ENCODE peak calls at places on chromosomes 2 and 18, in five cellular contexts. Z, J, D, W and N are unnamed samples.

GRCh38 chr18:49022311-49023280 is 71.8 kb upstream of the SMAD7 start:
- DNase-seq in Z (peak), J (peak), D (no peak), W (peak), N (no peak)

GRCh38 chr18:76131738-76132137 is 363.3 kb downstream of the ZNF516 start:
- DNase-seq in Z (no peak), J (no peak), D (no peak), W (no peak), N (no peak)

GRCh38 chr2:164609790-164610189 is 11.5 kb downstream of the GRB14 start:
- DNase-seq in Z (no peak), J (no peak), D (no peak), W (no peak), N (no peak)

GRCh38 chr2:32884346-32884745 is 62.4 kb upstream of the LTBP1 start:
- DNase-seq in Z (no peak), J (no peak), D (no peak), W (no peak), N (no peak)

GRCh38 chr2:177738461-177739234 is 333.9 kb downstream of the PDE11A start:
- DNase-seq in Z (no peak), J (no peak), D (no peak), W (no peak), N (no peak)

GRCh38 chr2:10389596-10389995 is 58.5 kb downstream of the ODC1 start:
- DNase-seq in Z (no peak), J (no peak), D (peak), W (peak), N (no peak)

GRCh38 chr2:147792966-147793617 is 51.7 kb upstream of the ACVR2A start:
- DNase-seq in Z (no peak), J (no peak), D (peak), W (no peak), N (no peak)

GRCh38 chr2:103008586-103008985 is 246.8 kb downstream of the TMEM182 start:
- DNase-seq in Z (no peak), J (no peak), D (no peak), W (no peak), N (no peak)

GRCh38 chr2:227462463-227462951 is 9.4 kb upstream of the AGFG1 start:
- DNase-seq in Z (peak), J (peak), D (no peak), W (no peak), N (no peak)

GRCh38 chr2:106161938-106162814 is 31.9 kb downstream of the UXS1 start:
- DNase-seq in Z (peak), J (no peak), D (peak), W (no peak), N (no peak)

GRCh38 chr2:49175831-49176230 is 21.5 kb upstream of the FSHR start:
- DNase-seq in Z (no peak), J (no peak), D (no peak), W (no peak), N (no peak)

GRCh38 chr2:31365834-31366505 is 48.6 kb downstream of the XDH start:
- DNase-seq in Z (no peak), J (no peak), D (no peak), W (no peak), N (no peak)

GRCh38 chr2:81981616-81982015 is 1677.1 kb upstream of the LRRTM1 start:
- DNase-seq in Z (no peak), J (no peak), D (no peak), W (no peak), N (no peak)

GRCh38 chr2:96404446-96405373 is 69.1 kb downstream of the NCAPH start:
- DNase-seq in Z (peak), J (no peak), D (no peak), W (no peak), N (no peak)

GRCh38 chr2:27353762-27354596 is 2.6 kb downstream of the GTF3C2 start:
- DNase-seq in Z (peak), J (no peak), D (no peak), W (no peak), N (no peak)

GRCh38 chr18:23280844-23281243 is 145.6 kb downstream of the CABLES1 start:
- DNase-seq in Z (no peak), J (no peak), D (no peak), W (no peak), N (no peak)

GRCh38 chr2:214543386-214543955 is 132.6 kb downstream of the VWC2L start:
- DNase-seq in Z (peak), J (no peak), D (peak), W (no peak), N (peak)

GRCh38 chr2:86296947-86297346 is 40.5 kb downstream of the REEP1 start:
- DNase-seq in Z (no peak), J (no peak), D (no peak), W (no peak), N (no peak)

GRCh38 chr2:150465703-150466569 is 21.5 kb downstream of the RND3 start:
- DNase-seq in Z (no peak), J (no peak), D (peak), W (no peak), N (no peak)

GRCh38 chr2:225889452-225889851 is 489.9 kb downstream of the NYAP2 start:
- DNase-seq in Z (peak), J (no peak), D (peak), W (no peak), N (no peak)

GRCh38 chr18:35998967-35999366 is 26.5 kb downstream of the RMP24 start:
- DNase-seq in Z (no peak), J (no peak), D (no peak), W (no peak), N (no peak)

GRCh38 chr2:186903183-186903582 is 54.2 kb upstream of the ZSWIM2 start:
- DNase-seq in Z (no peak), J (no peak), D (peak), W (no peak), N (no peak)

GRCh38 chr2:229431331-229431954 is 160.4 kb upstream of the PID1 start:
- DNase-seq in Z (peak), J (no peak), D (peak), W (no peak), N (no peak)

GRCh38 chr2:203759692-203760365 is 53.4 kb downstream of the CD28 start:
- DNase-seq in Z (peak), J (no peak), D (peak), W (no peak), N (no peak)
- H3K4me3 ChIP-seq in Z (peak), J (no peak), D (no peak), W (no peak), N (no peak)

GRCh38 chr18:70135604-70136003 is 69.9 kb downstream of the RTTN start:
- DNase-seq in Z (no peak), J (no peak), D (no peak), W (no peak), N (no peak)

GRCh38 chr18:70128271-70128670 is 77.2 kb downstream of the RTTN start:
- DNase-seq in Z (no peak), J (no peak), D (no peak), W (no peak), N (no peak)

GRCh38 chr18:70127307-70127828 is 78.1 kb downstream of the RTTN start:
- DNase-seq in Z (no peak), J (no peak), D (no peak), W (no peak), N (no peak)

DNA sequence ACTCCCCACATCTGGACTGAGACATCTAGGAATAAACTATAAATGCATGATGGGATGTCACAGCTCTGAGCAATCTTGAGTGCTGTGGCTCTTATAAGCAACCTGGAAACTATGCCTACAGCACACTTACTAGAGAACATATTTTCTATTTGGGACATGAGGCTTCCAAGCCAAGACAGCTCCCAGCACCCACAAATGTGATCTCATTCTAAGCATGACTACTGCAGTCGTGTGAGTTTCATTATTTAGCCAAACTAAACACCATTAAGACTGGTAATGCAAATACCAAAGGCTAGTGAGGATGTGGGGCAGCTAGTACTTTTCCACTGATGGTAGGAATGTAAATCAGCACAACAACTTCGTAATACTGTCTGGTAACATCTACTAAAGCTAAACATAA is 72.5 kb downstream of the RTTN start:
- DNase-seq in Z (no peak), J (no peak), D (peak), W (no peak), N (no peak)
- H3K4me3 ChIP-seq in Z (no peak), J (no peak), D (peak), W (no peak), N (no peak)

GRCh38 chr2:240250150-240250984 is 109.9 kb upstream of the OTOS start:
- DNase-seq in Z (peak), J (peak), D (no peak), W (peak), N (no peak)

GRCh38 chr2:240251848-240252190 is 111.4 kb upstream of the OTOS start:
- DNase-seq in Z (no peak), J (peak), D (no peak), W (no peak), N (no peak)

GRCh38 chr2:240249423-240250149 is 109.1 kb upstream of the OTOS start:
- DNase-seq in Z (peak), J (peak), D (no peak), W (no peak), N (no peak)

GRCh38 chr2:240252191-240252871 is 111.9 kb upstream of the OTOS start:
- DNase-seq in Z (peak), J (peak), D (no peak), W (no peak), N (no peak)

DNA sequence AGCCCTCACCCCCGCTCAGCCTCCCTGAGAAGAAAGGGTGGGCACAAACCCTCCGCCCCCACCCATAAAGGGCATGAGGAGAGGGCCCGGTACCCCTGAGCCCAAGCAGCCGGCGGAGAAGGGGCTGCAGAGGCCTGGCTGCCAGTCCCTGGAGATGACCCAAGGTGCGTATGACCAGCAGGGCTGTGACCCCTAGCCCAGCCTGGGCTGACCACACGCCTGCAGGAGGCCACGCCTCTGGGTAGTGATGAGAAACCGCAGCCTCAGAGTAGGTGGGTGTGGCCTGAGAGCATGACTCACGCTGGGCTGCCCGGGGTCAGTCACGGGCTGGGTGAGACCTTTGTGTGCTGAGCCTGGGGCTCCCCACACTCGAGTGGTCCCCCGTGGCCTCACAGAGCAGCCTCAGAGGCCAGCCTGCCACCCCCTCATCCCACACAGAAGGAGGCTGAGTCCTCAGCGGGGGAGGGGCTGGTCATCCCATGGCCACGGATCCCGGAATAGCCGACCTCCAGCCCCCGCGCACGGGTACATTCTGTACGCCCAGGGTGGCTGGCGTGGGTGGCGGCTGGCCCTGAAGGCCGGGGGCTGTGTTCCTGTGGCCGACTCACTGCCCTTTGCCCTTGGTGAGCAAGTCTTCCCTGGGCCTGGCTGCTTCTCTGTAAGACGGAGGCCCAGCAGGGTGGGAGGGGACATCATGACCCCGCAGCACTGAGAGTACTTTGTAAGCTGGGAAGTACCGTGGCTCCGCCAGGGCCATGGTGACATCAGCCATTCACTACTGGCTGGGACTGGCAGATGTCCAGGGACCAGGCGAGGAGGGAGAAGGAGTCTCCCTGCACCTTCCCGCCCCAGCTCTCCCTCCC is 110.8 kb upstream of the OTOS start:
- DNase-seq in Z (peak), J (peak), D (peak), W (peak), N (no peak)
- H3K4me3 ChIP-seq in Z (peak), J (no peak), D (no peak), W (no peak), N (no peak)

GRCh38 chr2:54570925-54571694 is 115.0 kb downstream of the SPTBN1 start:
- DNase-seq in Z (peak), J (peak), D (peak), W (no peak), N (peak)
- H3K4me3 ChIP-seq in Z (peak), J (peak), D (no peak), W (no peak), N (no peak)

GRCh38 chr18:10715791-10716190 is 190.0 kb downstream of the NAPG start:
- DNase-seq in Z (no peak), J (no peak), D (peak), W (no peak), N (no peak)
- H3K4me3 ChIP-seq in Z (no peak), J (no peak), D (no peak), W (no peak), N (no peak)

GRCh38 chr18:21740724-21741510 is at the start of gene MIB1:
- DNase-seq in Z (no peak), J (peak), D (peak), W (no peak), N (no peak)

GRCh38 chr18:21742323-21742687 is 1.7 kb downstream of the MIB1 start:
- DNase-seq in Z (no peak), J (no peak), D (peak), W (no peak), N (no peak)

GRCh38 chr18:21741511-21742322 is 1.1 kb downstream of the MIB1 start:
- DNase-seq in Z (no peak), J (no peak), D (peak), W (peak), N (no peak)

GRCh38 chr18:21745234-21745633 is 4.6 kb downstream of the MIB1 start:
- DNase-seq in Z (no peak), J (no peak), D (no peak), W (no peak), N (no peak)

GRCh38 chr18:21743166-21743831 is 2.7 kb downstream of the MIB1 start:
- DNase-seq in Z (no peak), J (no peak), D (no peak), W (no peak), N (no peak)
- H3K4me3 ChIP-seq in Z (peak), J (no peak), D (peak), W (no peak), N (no peak)

GRCh38 chr18:62346327-62347090 is 21.4 kb downstream of the TNFRSF11A start:
- DNase-seq in Z (no peak), J (no peak), D (no peak), W (no peak), N (no peak)
- H3K4me3 ChIP-seq in Z (no peak), J (no peak), D (no peak), W (no peak), N (no peak)